ENCODE peak calls at places on chromosomes 12 and 14, in ten cellular contexts. C is heart left ventricle; X is CD4-positive, CD25-positive, alpha-beta regulatory T cell; N is lower lobe of right lung; F is neuronal stem cell; U is transverse colon; A is testis; K is fibroblast of lung; T is SK-N-SH; Z is heart right ventricle. E is an unnamed sample.

GRCh38 chr14:27411021-27411420 is 813.2 kb upstream of the NOVA1 start:
- DNase-seq in Z (no peak), C (no peak), X (no peak), A (no peak), F (no peak), K (peak; percentile 61), N (no peak), U (no peak), T (peak; percentile 4), E (no peak)

GRCh38 chr14:96754162-96754844 is 42.9 kb upstream of the VRK1 start:
- DNase-seq in C (no peak), F (no peak), T (no peak), A (no peak), X (no peak), Z (no peak), U (no peak), N (no peak), K (peak; percentile 20), E (no peak)

GRCh38 chr12:6667559-6668210 is 4.8 kb upstream of the ING4 start:
- DNase-seq in Z (no peak), X (no peak), F (no peak), K (no peak), C (no peak), A (no peak), T (no peak), U (no peak), N (no peak), E (no peak)

GRCh38 chr12:93273834-93274705 is 103.7 kb upstream of the NUDT4 start:
- DNase-seq in U (no peak), F (no peak), N (no peak), K (no peak), X (no peak), Z (no peak), A (no peak), T (no peak), C (no peak), E (no peak)

GRCh38 chr12:48219635-48220034 is 16.5 kb upstream of the OR10AD1 start:
- DNase-seq in N (no peak), X (no peak), Z (no peak), A (no peak), F (no peak), T (no peak), K (no peak), U (no peak), C (no peak), E (no peak)

GRCh38 chr12:89187507-89187906 is 164.8 kb downstream of the DUSP6 start:
- DNase-seq in U (no peak), T (no peak), K (no peak), N (no peak), A (no peak), X (no peak), C (no peak), Z (no peak), F (no peak), E (no peak)

GRCh38 chr14:70130498-70130897 is 58.3 kb downstream of the SLC8A3 start:
- DNase-seq in Z (no peak), A (no peak), N (no peak), F (no peak), T (no peak), U (no peak), K (no peak), C (no peak), X (no peak), E (no peak)

GRCh38 chr12:105860556-105861207 is 278.1 kb downstream of the NUAK1 start:
- DNase-seq in F (no peak), Z (no peak), C (no peak), U (no peak), T (no peak), A (no peak), N (no peak), X (no peak), K (no peak), E (no peak)

GRCh38 chr14:50798048-50798421 is 32.9 kb downstream of the NIN start:
- DNase-seq in K (no peak), U (no peak), T (no peak), F (no peak), Z (no peak), A (no peak), X (no peak), N (no peak), C (no peak), E (no peak)

GRCh38 chr12:54420766-54421144 is 1.7 kb upstream of the ITGA5 start:
- DNase-seq in F (no peak), U (no peak), A (no peak), T (no peak), C (peak; percentile 47), Z (no peak), N (no peak), K (no peak), X (no peak), E (no peak)

GRCh38 chr12:91628656-91629055 is 446.0 kb upstream of the DCN start:
- DNase-seq in X (no peak), F (no peak), C (no peak), Z (no peak), U (no peak), N (no peak), K (peak; percentile 9), T (no peak), A (no peak), E (no peak)

GRCh38 chr12:117098361-117099217 is 627 bp downstream of the TESC start:
- DNase-seq in F (no peak), T (peak; percentile 67), A (no peak), U (peak; percentile 16), C (no peak), N (peak; percentile 51), X (peak; percentile 8), K (no peak), Z (no peak), E (no peak)

GRCh38 chr12:29041621-29042020 is 107.5 kb upstream of the FAR2 start:
- DNase-seq in N (no peak), U (no peak), F (no peak), K (peak; percentile 88), X (no peak), C (no peak), A (no peak), T (no peak), Z (no peak), E (no peak)

GRCh38 chr12:2640709-2641108 is 154.1 kb upstream of the FKBP4 start:
- DNase-seq in C (peak; percentile 72), Z (peak; percentile 46), U (peak; percentile 11), K (peak; percentile 99), F (no peak), X (no peak), T (no peak), N (no peak), A (no peak), E (peak; percentile 42)

GRCh38 chr12:127081058-127081457 is 1185.9 kb upstream of the TMEM132C start:
- DNase-seq in Z (no peak), N (no peak), F (no peak), U (no peak), C (no peak), X (no peak), T (no peak), A (no peak), K (no peak), E (no peak)

GRCh38 chr12:100632445-100632892 is 59.0 kb downstream of the GAS2L3 start:
- DNase-seq in U (no peak), Z (no peak), C (no peak), K (no peak), F (no peak), A (no peak), T (no peak), N (no peak), X (no peak), E (no peak)

GRCh38 chr12:108972226-108972757 is 48.6 kb downstream of the SVOP start:
- DNase-seq in F (no peak), Z (no peak), N (no peak), U (no peak), X (no peak), C (no peak), K (no peak), T (no peak), A (no peak), E (no peak)

GRCh38 chr12:79690156-79690605 is 583 bp downstream of the PAWR start:
- DNase-seq in U (no peak), A (no peak), X (no peak), C (peak; percentile 38), T (peak; percentile 49), F (peak; percentile 67), K (no peak), Z (peak; percentile 18), N (peak; percentile 55), E (peak; percentile 66)

GRCh38 chr12:79692249-79692619 is 1.5 kb upstream of the PAWR start:
- DNase-seq in U (no peak), T (no peak), X (no peak), K (no peak), F (no peak), N (no peak), C (no peak), Z (no peak), A (no peak), E (no peak)

GRCh38 chr12:79690606-79691298 is at the start of gene PAWR:
- DNase-seq in T (peak; percentile 67), A (peak; percentile 81), X (no peak), F (peak; percentile 84), U (peak; percentile 86), Z (peak; percentile 48), N (peak; percentile 80), K (peak; percentile 70), C (peak; percentile 60), E (peak; percentile 88)

GRCh38 chr12:79691299-79692248 is 810 bp upstream of the PAWR start:
- DNase-seq in C (no peak), T (peak; percentile 15), A (peak; percentile 44), K (peak; percentile 96), U (peak; percentile 32), F (no peak), Z (peak; percentile 17), N (no peak), X (no peak), E (no peak)

GRCh38 chr12:79692860-79693605 is 2.3 kb upstream of the PAWR start:
- DNase-seq in A (no peak), N (no peak), F (no peak), K (peak; percentile 69), C (no peak), Z (no peak), T (no peak), X (no peak), U (no peak), E (no peak)
- H3K4me3 ChIP-seq in A (no peak overlapping the region), N (no peak overlapping the region), F (no peak overlapping the region), K (no peak overlapping the region), C (no peak overlapping the region), Z (no peak overlapping the region), T (no peak overlapping the region), X (no peak overlapping the region), U (no peak overlapping the region), E (no peak overlapping the region)

GRCh38 chr12:57194253-57194652 is 22.3 kb upstream of the NXPH4 start:
- DNase-seq in A (no peak), N (no peak), X (no peak), T (no peak), C (no peak), U (no peak), K (no peak), F (no peak), Z (no peak), E (no peak)
- H3K36me3 ChIP-seq in A (peaks cover 6% of the 10 kb centered on the region), N (peaks cover 93% of the 10 kb centered on the region), X (no peaks in the 10 kb centered on the region), T (peaks cover 88% of the 10 kb centered on the region), C (peaks cover 99% of the 10 kb centered on the region), U (peaks cover 23% of the 10 kb centered on the region), K (peaks cover 85% of the 10 kb centered on the region), F (peaks cover 96% of the 10 kb centered on the region), Z (peaks cover 100% of the 10 kb centered on the region), E (peaks cover 41% of the 10 kb centered on the region)

GRCh38 chr12:51721281-51721940 is 127.1 kb downstream of the FIGNL2 start:
- DNase-seq in F (peak; percentile 42), Z (peak; percentile 7), X (peak; percentile 13), U (no peak), K (peak; percentile 51), C (peak; percentile 44), A (peak; percentile 56), T (peak; percentile 87), N (peak; percentile 50), E (peak; percentile 46)
- H3K4me3 ChIP-seq in F (peak overlapping the region; percentile 76), Z (peak overlapping the region; percentile 29), X (no peak overlapping the region), U (no peak overlapping the region), K (peak overlapping the region; percentile 38), C (peak overlapping the region; percentile 31), A (no peak overlapping the region), T (peak overlapping the region; percentile 17), N (no peak overlapping the region), E (no peak overlapping the region)

GRCh38 chr14:101889366-101889765 is 75.0 kb upstream of the DYNC1H1 start:
- DNase-seq in C (no peak), K (no peak), T (no peak), Z (no peak), A (no peak), N (no peak), X (no peak), U (peak; percentile 4), F (no peak), E (no peak)
- H3K36me3 ChIP-seq in C (peaks cover 95% of the 10 kb centered on the region), K (peaks cover 8% of the 10 kb centered on the region), T (peaks cover 57% of the 10 kb centered on the region), Z (peaks cover 99% of the 10 kb centered on the region), A (no peaks in the 10 kb centered on the region), N (peaks cover 99% of the 10 kb centered on the region), X (peaks cover 88% of the 10 kb centered on the region), U (peaks cover 57% of the 10 kb centered on the region), F (peaks cover 35% of the 10 kb centered on the region), E (peaks cover 45% of the 10 kb centered on the region)